ENCODE peak calls at places on chromosomes 7 and 10, in four cellular contexts. One of them, this sample, is unnamed.

GRCh38 chr7:95718556-95719410 is 53.6 kb upstream of the DYNC1I1 start:
- DNase-seq in stimulated activated CD4-positive, alpha-beta T cell treated with anti-CD3 and anti-CD28 coated beads, TNF-alpha, amount 100 ng/mL, for 24 hours: no peak
- DNase-seq in bronchial epithelial cell: peak; percentile 46
- DNase-seq in adrenal gland: no peak
- DNase-seq in this sample: no peak

GRCh38 chr10:3424102-3424803 is 251.7 kb upstream of the PITRM1 start:
- DNase-seq in stimulated activated CD4-positive, alpha-beta T cell treated with anti-CD3 and anti-CD28 coated beads, TNF-alpha, amount 100 ng/mL, for 24 hours: no peak
- DNase-seq in adrenal gland: peak; percentile 70
- DNase-seq in bronchial epithelial cell: no peak
- DNase-seq in this sample: no peak

GRCh38 chr10:25661632-25662031 is 272.4 kb upstream of the MYO3A start:
- DNase-seq in bronchial epithelial cell: no peak
- DNase-seq in stimulated activated CD4-positive, alpha-beta T cell treated with anti-CD3 and anti-CD28 coated beads, TNF-alpha, amount 100 ng/mL, for 24 hours: no peak
- DNase-seq in adrenal gland: no peak
- DNase-seq in this sample: no peak

GRCh38 chr10:133196221-133196920 is 33.6 kb upstream of the UTF1 start:
- DNase-seq in stimulated activated CD4-positive, alpha-beta T cell treated with anti-CD3 and anti-CD28 coated beads, TNF-alpha, amount 100 ng/mL, for 24 hours: no peak
- DNase-seq in adrenal gland: no peak
- DNase-seq in bronchial epithelial cell: no peak
- DNase-seq in this sample: no peak

GRCh38 chr10:119498889-119499864 is 43.3 kb downstream of the RGS10 start:
- DNase-seq in adrenal gland: no peak
- DNase-seq in stimulated activated CD4-positive, alpha-beta T cell treated with anti-CD3 and anti-CD28 coated beads, TNF-alpha, amount 100 ng/mL, for 24 hours: no peak
- DNase-seq in bronchial epithelial cell: no peak
- DNase-seq in this sample: no peak

GRCh38 chr10:114301177-114301576 is 62.1 kb downstream of the VWA2 start:
- DNase-seq in adrenal gland: no peak
- DNase-seq in stimulated activated CD4-positive, alpha-beta T cell treated with anti-CD3 and anti-CD28 coated beads, TNF-alpha, amount 100 ng/mL, for 24 hours: no peak
- DNase-seq in bronchial epithelial cell: peak; percentile 89
- DNase-seq in this sample: no peak

GRCh38 chr7:70829221-70830059 is 302.5 kb upstream of the GALNT17 start:
- DNase-seq in bronchial epithelial cell: peak; percentile 32
- DNase-seq in adrenal gland: peak; percentile 83
- DNase-seq in stimulated activated CD4-positive, alpha-beta T cell treated with anti-CD3 and anti-CD28 coated beads, TNF-alpha, amount 100 ng/mL, for 24 hours: peak; percentile 11
- DNase-seq in this sample: no peak

GRCh38 chr10:119439922-119440321 is 102.6 kb downstream of the RGS10 start:
- DNase-seq in bronchial epithelial cell: no peak
- DNase-seq in adrenal gland: no peak
- DNase-seq in stimulated activated CD4-positive, alpha-beta T cell treated with anti-CD3 and anti-CD28 coated beads, TNF-alpha, amount 100 ng/mL, for 24 hours: no peak
- DNase-seq in this sample: no peak

GRCh38 chr7:5646846-5647245 is 134.6 kb downstream of the RNF216 start:
- DNase-seq in bronchial epithelial cell: peak; percentile 99
- DNase-seq in adrenal gland: no peak
- DNase-seq in stimulated activated CD4-positive, alpha-beta T cell treated with anti-CD3 and anti-CD28 coated beads, TNF-alpha, amount 100 ng/mL, for 24 hours: no peak
- DNase-seq in this sample: no peak

GRCh38 chr7:47707596-47707995 is 125.7 kb upstream of the TNS3 start:
- DNase-seq in stimulated activated CD4-positive, alpha-beta T cell treated with anti-CD3 and anti-CD28 coated beads, TNF-alpha, amount 100 ng/mL, for 24 hours: no peak
- DNase-seq in bronchial epithelial cell: no peak
- DNase-seq in adrenal gland: no peak
- DNase-seq in this sample: no peak

GRCh38 chr7:91201731-91202130 is 62.5 kb upstream of the FZD1 start:
- DNase-seq in bronchial epithelial cell: no peak
- DNase-seq in adrenal gland: no peak
- DNase-seq in stimulated activated CD4-positive, alpha-beta T cell treated with anti-CD3 and anti-CD28 coated beads, TNF-alpha, amount 100 ng/mL, for 24 hours: no peak
- DNase-seq in this sample: no peak

GRCh38 chr7:150434240-150434639 is 16.2 kb upstream of the GIMAP8 start:
- DNase-seq in adrenal gland: no peak
- DNase-seq in bronchial epithelial cell: no peak
- DNase-seq in stimulated activated CD4-positive, alpha-beta T cell treated with anti-CD3 and anti-CD28 coated beads, TNF-alpha, amount 100 ng/mL, for 24 hours: no peak
- DNase-seq in this sample: no peak

GRCh38 chr10:21424511-21424910 is 101.0 kb downstream of the SKIDA1 start:
- DNase-seq in stimulated activated CD4-positive, alpha-beta T cell treated with anti-CD3 and anti-CD28 coated beads, TNF-alpha, amount 100 ng/mL, for 24 hours: no peak
- DNase-seq in bronchial epithelial cell: no peak
- DNase-seq in adrenal gland: no peak
- DNase-seq in this sample: no peak